ENCODE peak calls at places on chromosomes 6 and 20, in nine cellular contexts. W is GM12865, V is lower lobe of right lung, F is AG04449, C is IMR-90, D is fibroblast of the aortic adventitia, N is PC-9, I is tibial nerve, K is ovary. L is an unnamed sample.

GRCh38 chr20:57128051-57128757 is 138.2 kb downstream of the BMP7 start:
- DNase-seq in W (no peak), F (no peak), I (no peak), K (no peak), V (no peak), C (no peak), D (no peak), N (no peak), L (no peak)

GRCh38 chr20:4597215-4597614 is 124.5 kb upstream of the PRND start:
- DNase-seq in F (no peak), V (no peak), N (no peak), W (no peak), I (no peak), C (no peak), K (no peak), D (no peak), L (no peak)

GRCh38 chr20:49278817-49279676 is 1.2 kb upstream of the ZNFX1 start:
- DNase-seq in D (no peak), W (peak; percentile 59), I (no peak), C (no peak), N (peak; percentile 20), F (no peak), V (peak; percentile 54), K (no peak), L (peak; percentile 35)

GRCh38 chr20:63691711-63692435 is 4.6 kb upstream of the TNFRSF6B start:
- DNase-seq in W (no peak), V (peak; percentile 43), C (no peak), K (no peak), I (no peak), N (no peak), F (no peak), D (no peak), L (no peak)

GRCh38 chr6:169778646-169779045 is 27.2 kb downstream of the ERMARD start:
- DNase-seq in I (no peak), C (no peak), D (no peak), K (no peak), V (no peak), F (no peak), W (no peak), N (peak; percentile 12), L (no peak)

GRCh38 chr20:9532069-9532809 is 17.8 kb downstream of the LAMP5 start:
- DNase-seq in C (no peak), N (no peak), V (no peak), I (no peak), K (no peak), D (no peak), W (no peak), F (no peak), L (peak; percentile 46)

GRCh38 chr20:5181955-5182354 is 55.1 kb downstream of the CDS2 start:
- DNase-seq in K (no peak), N (no peak), V (no peak), C (peak; percentile 80), F (no peak), D (peak; percentile 67), W (no peak), I (no peak), L (no peak)

GRCh38 chr6:84764332-84765049 is at the start of gene TBX18:
- DNase-seq in N (peak; percentile 32), I (peak; percentile 98), V (peak; percentile 61), F (peak; percentile 95), W (no peak), D (peak; percentile 97), K (peak; percentile 96), C (peak; percentile 88), L (peak; percentile 99)

GRCh38 chr6:137705166-137706064 is 161.6 kb upstream of the TNFAIP3 start:
- DNase-seq in N (peak; percentile 58), I (peak; percentile 62), D (peak; percentile 80), C (peak; percentile 63), K (peak; percentile 88), V (peak; percentile 60), F (no peak), W (peak; percentile 76), L (peak; percentile 45)

GRCh38 chr20:40551125-40551530 is 137.9 kb downstream of the MAFB start:
- DNase-seq in I (no peak), V (no peak), F (no peak), W (no peak), N (no peak), K (no peak), C (no peak), D (no peak), L (no peak)

GRCh38 chr6:165163519-165163918 is 145.9 kb downstream of the C6orf118 start:
- DNase-seq in K (no peak), I (no peak), N (no peak), C (no peak), D (no peak), V (no peak), W (no peak), F (no peak), L (no peak)

GRCh38 chr6:43040542-43041257 is 13.0 kb downstream of the CUL7 start:
- DNase-seq in N (no peak), C (no peak), W (no peak), D (no peak), I (no peak), V (no peak), F (no peak), K (no peak), L (no peak)

DNA sequence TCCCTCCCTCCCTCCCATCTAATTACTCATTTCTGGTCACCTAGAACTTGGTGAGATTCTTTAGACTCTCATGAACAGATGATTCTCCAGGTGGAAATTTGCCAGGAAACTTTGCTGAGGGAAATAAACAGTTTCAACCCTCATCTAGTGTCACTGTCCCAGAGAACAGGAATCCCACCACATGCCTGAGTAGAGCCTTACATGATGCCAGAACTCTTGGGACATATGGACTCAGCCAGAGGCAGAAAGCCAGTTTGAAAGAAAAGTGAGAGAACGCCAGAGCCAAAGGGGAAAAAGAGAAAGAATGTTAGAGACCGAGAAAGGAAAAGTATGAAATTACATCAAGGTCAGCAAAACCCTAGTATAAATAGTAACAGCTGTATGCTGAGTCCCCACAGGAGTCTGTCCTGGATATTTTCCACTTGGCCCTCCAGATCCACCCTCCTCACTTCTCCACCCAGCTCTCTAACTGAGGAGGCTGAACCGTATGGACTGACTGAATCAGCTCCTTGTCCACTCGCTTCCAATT is 127.5 kb upstream of the COL21A1 start:
- DNase-seq in F (no peak), W (no peak), C (peak; percentile 65), V (no peak), I (no peak), N (no peak), D (peak; percentile 90), K (peak; percentile 58), L (no peak)
- H3K4me3 ChIP-seq in F (no peak overlapping the region), W (no peak overlapping the region), C (no peak overlapping the region), V (no peak overlapping the region), I (no peak overlapping the region), N (no peak overlapping the region), D (peak overlapping the region; percentile 2), K (peak overlapping the region; percentile 8), L (no peak overlapping the region)

GRCh38 chr6:132399376-132400074 is 1.8 kb downstream of the MOXD1 start:
- DNase-seq in F (peak; percentile 60), I (no peak), D (peak; percentile 53), K (no peak), W (no peak), V (no peak), C (peak; percentile 85), N (no peak), L (no peak)
- H3K4me3 ChIP-seq in F (no peak overlapping the region), I (peak overlapping the region; percentile 6), D (no peak overlapping the region), K (peak overlapping the region; percentile 75), W (no peak overlapping the region), V (peak overlapping the region; percentile 58), C (no peak overlapping the region), N (no peak overlapping the region), L (no peak overlapping the region)

DNA sequence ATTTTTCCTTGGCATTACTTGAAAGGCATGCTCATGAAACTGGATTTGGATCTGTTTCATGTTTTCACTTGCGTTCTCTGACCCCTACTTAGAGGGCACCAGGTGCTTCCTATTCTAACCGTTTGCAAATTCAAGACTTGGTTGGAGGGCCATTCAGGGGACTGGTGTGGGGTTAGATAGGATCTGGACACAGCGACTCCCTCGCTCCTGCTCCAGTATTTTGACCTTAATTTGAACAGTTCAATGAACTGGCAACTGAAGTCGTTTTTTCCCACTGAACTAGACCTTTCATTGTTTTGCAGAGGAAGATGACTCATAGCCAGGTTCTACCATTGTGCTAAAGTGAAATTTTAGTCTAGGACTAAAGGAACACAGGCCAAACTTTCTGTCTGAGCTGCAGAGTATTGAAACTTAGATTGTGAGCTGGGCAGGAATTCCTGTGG is 64.6 kb downstream of the UTRN start:
- DNase-seq in W (peak; percentile 66), V (no peak), I (no peak), N (no peak), C (peak; percentile 53), K (no peak), D (peak; percentile 90), F (no peak), L (no peak)
- H3K4me3 ChIP-seq in W (peak overlapping the region; percentile 54), V (no peak overlapping the region), I (no peak overlapping the region), N (no peak overlapping the region), C (no peak overlapping the region), K (no peak overlapping the region), D (peak overlapping the region; percentile 19), F (no peak overlapping the region), L (no peak overlapping the region)

DNA sequence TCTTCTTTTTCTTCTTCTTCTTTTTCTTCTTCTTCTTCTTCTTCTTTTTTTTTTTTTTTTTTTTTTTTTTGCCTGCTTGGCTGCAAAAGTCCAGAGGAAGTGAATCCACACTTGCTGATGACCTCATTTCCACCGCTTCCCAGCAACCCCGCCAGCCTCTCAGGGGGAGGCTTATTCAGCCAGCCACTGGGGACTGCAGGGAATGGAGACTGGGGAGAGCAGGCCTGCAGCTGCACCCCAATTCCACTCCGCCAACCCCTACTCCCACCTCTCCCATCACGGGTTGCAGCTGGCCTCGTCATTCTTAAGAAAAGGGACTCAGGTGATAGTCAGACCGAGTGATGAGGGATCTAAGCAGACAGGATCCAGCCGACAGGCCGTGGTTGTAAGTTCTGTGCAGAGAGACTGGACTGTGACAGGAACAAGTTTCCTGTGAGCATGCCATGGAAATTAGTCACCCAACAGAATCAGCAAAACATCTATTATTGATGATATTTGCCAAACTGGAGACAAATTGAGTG is 59.0 kb upstream of the QKI start:
- DNase-seq in I (peak; percentile 27), D (peak; percentile 76), C (peak; percentile 67), K (peak; percentile 39), N (peak; percentile 12), F (no peak), V (peak; percentile 75), W (no peak), L (peak; percentile 65)
- H3K4me3 ChIP-seq in I (peak overlapping the region; percentile 6), D (peak overlapping the region; percentile 1), C (no peak overlapping the region), K (no peak overlapping the region), N (no peak overlapping the region), F (peak overlapping the region; percentile 8), V (peak overlapping the region; percentile 17), W (no peak overlapping the region), L (no peak overlapping the region)

GRCh38 chr20:44717986-44718385 is 2.8 kb downstream of the CCN5 start:
- DNase-seq in N (no peak), I (no peak), W (no peak), D (no peak), K (no peak), F (no peak), V (peak; percentile 41), C (no peak), L (peak; percentile 40)

GRCh38 chr20:44715495-44716308 is 533 bp downstream of the CCN5 start:
- DNase-seq in D (no peak), N (no peak), F (no peak), V (peak; percentile 17), I (no peak), W (no peak), C (no peak), K (no peak), L (no peak)

GRCh38 chr20:44714102-44714700 is 968 bp upstream of the CCN5 start:
- DNase-seq in V (no peak), F (no peak), C (no peak), I (no peak), N (no peak), D (no peak), K (no peak), W (no peak), L (no peak)

GRCh38 chr20:44716309-44717106 is 1.3 kb downstream of the CCN5 start:
- DNase-seq in K (no peak), I (no peak), N (no peak), D (no peak), W (no peak), V (peak; percentile 34), F (no peak), C (no peak), L (no peak)

GRCh38 chr20:44714701-44715494 is at the start of gene CCN5:
- DNase-seq in I (peak; percentile 88), W (no peak), N (peak; percentile 89), K (peak; percentile 87), V (peak; percentile 90), D (peak; percentile 91), C (peak; percentile 64), F (no peak), L (peak; percentile 96)
- H3K4me3 ChIP-seq in I (no peak within 1 kb of the TSS), W (no peak within 1 kb of the TSS), N (no peak within 1 kb of the TSS), K (peak within 1 kb of the TSS; percentile 15), V (peak within 1 kb of the TSS; percentile 42), D (peak within 1 kb of the TSS; percentile 28), C (no peak within 1 kb of the TSS), F (no peak within 1 kb of the TSS), L (no peak within 1 kb of the TSS)

L was measured in MG63.